ENCODE peak calls at places on chromosomes 5 and 9, in six cellular contexts. One of them, this sample, is unnamed.

GRCh38 chr5:134252671-134253070 is 26.8 kb upstream of the PPP2CA start:
- DNase-seq in tibial nerve: no peak
- DNase-seq in renal cortical epithelial cell: peak
- DNase-seq in left ventricle myocardium inferior: no peak
- DNase-seq in PC-9: peak
- DNase-seq in effector memory CD8-positive, alpha-beta T cell: no peak
- DNase-seq in this sample: no peak

GRCh38 chr5:109962882-109963603 is 273.3 kb downstream of the MAN2A1 start:
- DNase-seq in tibial nerve: no peak
- DNase-seq in renal cortical epithelial cell: peak
- DNase-seq in left ventricle myocardium inferior: no peak
- DNase-seq in PC-9: no peak
- DNase-seq in effector memory CD8-positive, alpha-beta T cell: no peak
- DNase-seq in this sample: no peak

GRCh38 chr9:105065119-105066088 is 137.4 kb upstream of the ABCA1 start:
- DNase-seq in tibial nerve: no peak
- DNase-seq in renal cortical epithelial cell: peak
- DNase-seq in left ventricle myocardium inferior: no peak
- DNase-seq in PC-9: no peak
- DNase-seq in effector memory CD8-positive, alpha-beta T cell: no peak
- DNase-seq in this sample: no peak

GRCh38 chr5:132055808-132056609 is 4.4 kb upstream of the IL3 start:
- DNase-seq in tibial nerve: no peak
- DNase-seq in renal cortical epithelial cell: no peak
- DNase-seq in left ventricle myocardium inferior: peak
- DNase-seq in PC-9: no peak
- DNase-seq in effector memory CD8-positive, alpha-beta T cell: peak
- DNase-seq in this sample: peak

GRCh38 chr5:172678902-172679301 is 37.8 kb downstream of the NEURL1B start:
- DNase-seq in tibial nerve: no peak
- DNase-seq in renal cortical epithelial cell: no peak
- DNase-seq in left ventricle myocardium inferior: peak
- DNase-seq in PC-9: no peak
- DNase-seq in effector memory CD8-positive, alpha-beta T cell: no peak
- DNase-seq in this sample: peak

GRCh38 chr9:126485662-126486061 is 128.1 kb upstream of the LMX1B start:
- DNase-seq in tibial nerve: no peak
- DNase-seq in renal cortical epithelial cell: no peak
- DNase-seq in left ventricle myocardium inferior: no peak
- DNase-seq in PC-9: no peak
- DNase-seq in effector memory CD8-positive, alpha-beta T cell: no peak
- DNase-seq in this sample: peak

GRCh38 chr9:90331826-90332575 is 310.6 kb downstream of the DIRAS2 start:
- DNase-seq in tibial nerve: no peak
- DNase-seq in renal cortical epithelial cell: peak
- DNase-seq in left ventricle myocardium inferior: no peak
- DNase-seq in PC-9: peak
- DNase-seq in effector memory CD8-positive, alpha-beta T cell: no peak
- DNase-seq in this sample: no peak

GRCh38 chr9:114634387-114634786 is 23.2 kb downstream of the TEX53 start:
- DNase-seq in tibial nerve: no peak
- DNase-seq in renal cortical epithelial cell: no peak
- DNase-seq in left ventricle myocardium inferior: no peak
- DNase-seq in PC-9: no peak
- DNase-seq in effector memory CD8-positive, alpha-beta T cell: no peak
- DNase-seq in this sample: no peak

GRCh38 chr5:133454442-133454841 is 157.9 kb downstream of the FSTL4 start:
- DNase-seq in tibial nerve: no peak
- DNase-seq in renal cortical epithelial cell: no peak
- DNase-seq in left ventricle myocardium inferior: no peak
- DNase-seq in PC-9: no peak
- DNase-seq in effector memory CD8-positive, alpha-beta T cell: no peak
- DNase-seq in this sample: no peak

GRCh38 chr5:125481506-125482455 is 735.3 kb upstream of the ZNF608 start:
- DNase-seq in tibial nerve: no peak
- DNase-seq in renal cortical epithelial cell: no peak
- DNase-seq in left ventricle myocardium inferior: no peak
- DNase-seq in PC-9: no peak
- DNase-seq in effector memory CD8-positive, alpha-beta T cell: no peak
- DNase-seq in this sample: no peak

GRCh38 chr5:107553063-107553676 is 117.6 kb downstream of the EFNA5 start:
- DNase-seq in tibial nerve: no peak
- DNase-seq in renal cortical epithelial cell: peak
- DNase-seq in left ventricle myocardium inferior: no peak
- DNase-seq in PC-9: no peak
- DNase-seq in effector memory CD8-positive, alpha-beta T cell: no peak
- DNase-seq in this sample: no peak

GRCh38 chr9:133351908-133352634 is 4.1 kb downstream of the RPL7A start:
- DNase-seq in tibial nerve: no peak
- DNase-seq in renal cortical epithelial cell: peak
- DNase-seq in left ventricle myocardium inferior: no peak
- DNase-seq in PC-9: peak
- DNase-seq in effector memory CD8-positive, alpha-beta T cell: no peak
- DNase-seq in this sample: peak

GRCh38 chr9:34783951-34784487 is 74.1 kb upstream of the CCL21 start:
- DNase-seq in tibial nerve: no peak
- DNase-seq in renal cortical epithelial cell: no peak
- DNase-seq in left ventricle myocardium inferior: no peak
- DNase-seq in PC-9: no peak
- DNase-seq in effector memory CD8-positive, alpha-beta T cell: no peak
- DNase-seq in this sample: peak

GRCh38 chr9:94603259-94603776 is 9.7 kb upstream of the FBP2 start:
- DNase-seq in tibial nerve: peak
- DNase-seq in renal cortical epithelial cell: peak
- DNase-seq in left ventricle myocardium inferior: peak
- DNase-seq in PC-9: peak
- DNase-seq in effector memory CD8-positive, alpha-beta T cell: peak
- DNase-seq in this sample: no peak

GRCh38 chr5:103037673-103038455 is 82.1 kb downstream of the GIN1 start:
- DNase-seq in tibial nerve: no peak
- DNase-seq in renal cortical epithelial cell: no peak
- DNase-seq in left ventricle myocardium inferior: no peak
- DNase-seq in PC-9: no peak
- DNase-seq in effector memory CD8-positive, alpha-beta T cell: no peak
- DNase-seq in this sample: no peak

This sample was measured in posterior cingulate gyrus.